ENCODE peak calls at places on chromosomes 2 and 18, in eight cellular contexts. One of them, this sample, is unnamed.

GRCh38 chr2:54310314-54310713 is 54.3 kb upstream of the TSPYL6 start:
- DNase-seq in SJSA1: no peak
- DNase-seq in keratinocyte: no peak
- DNase-seq in CD8-positive, alpha-beta T cell: no peak
- DNase-seq in GM23338: no peak
- DNase-seq in GM06990: no peak
- DNase-seq in lung: no peak
- DNase-seq in A549: no peak
- DNase-seq in this sample: no peak

GRCh38 chr2:219441451-219442205 is 7.0 kb downstream of the SPEG start:
- DNase-seq in lung: no peak
- DNase-seq in SJSA1: no peak
- DNase-seq in GM06990: no peak
- DNase-seq in keratinocyte: no peak
- DNase-seq in GM23338: peak
- DNase-seq in A549: peak
- DNase-seq in CD8-positive, alpha-beta T cell: peak
- DNase-seq in this sample: peak

GRCh38 chr2:216572582-216573578 is 60.3 kb upstream of the IGFBP2 start:
- DNase-seq in lung: peak
- DNase-seq in GM23338: no peak
- DNase-seq in SJSA1: peak
- DNase-seq in CD8-positive, alpha-beta T cell: no peak
- DNase-seq in keratinocyte: no peak
- DNase-seq in A549: no peak
- DNase-seq in GM06990: no peak
- DNase-seq in this sample: no peak

GRCh38 chr2:136057023-136057801 is 60.7 kb downstream of the CXCR4 start:
- DNase-seq in keratinocyte: no peak
- DNase-seq in CD8-positive, alpha-beta T cell: no peak
- DNase-seq in GM23338: no peak
- DNase-seq in GM06990: peak
- DNase-seq in lung: no peak
- DNase-seq in SJSA1: no peak
- DNase-seq in A549: no peak
- DNase-seq in this sample: no peak

GRCh38 chr2:31302940-31303563 is 69.1 kb downstream of the EHD3 start:
- DNase-seq in GM06990: no peak
- DNase-seq in CD8-positive, alpha-beta T cell: no peak
- DNase-seq in SJSA1: no peak
- DNase-seq in GM23338: no peak
- DNase-seq in keratinocyte: no peak
- DNase-seq in A549: no peak
- DNase-seq in lung: no peak
- DNase-seq in this sample: no peak

GRCh38 chr2:113910110-113910717 is 20.3 kb downstream of the ACTR3 start:
- DNase-seq in SJSA1: no peak
- DNase-seq in keratinocyte: no peak
- DNase-seq in GM23338: no peak
- DNase-seq in GM06990: no peak
- DNase-seq in lung: no peak
- DNase-seq in CD8-positive, alpha-beta T cell: no peak
- DNase-seq in A549: no peak
- DNase-seq in this sample: no peak

GRCh38 chr2:188159484-188159883 is 132.2 kb upstream of the GULP1 start:
- DNase-seq in lung: no peak
- DNase-seq in A549: no peak
- DNase-seq in keratinocyte: no peak
- DNase-seq in SJSA1: no peak
- DNase-seq in CD8-positive, alpha-beta T cell: no peak
- DNase-seq in GM23338: no peak
- DNase-seq in GM06990: no peak
- DNase-seq in this sample: no peak

GRCh38 chr18:24982831-24983230 is 369.1 kb downstream of the ZNF521 start:
- DNase-seq in SJSA1: no peak
- DNase-seq in keratinocyte: no peak
- DNase-seq in GM23338: no peak
- DNase-seq in lung: no peak
- DNase-seq in GM06990: no peak
- DNase-seq in CD8-positive, alpha-beta T cell: no peak
- DNase-seq in A549: no peak
- DNase-seq in this sample: no peak

GRCh38 chr2:120957905-120958304 is 222.2 kb downstream of the GLI2 start:
- DNase-seq in GM06990: no peak
- DNase-seq in keratinocyte: no peak
- DNase-seq in GM23338: no peak
- DNase-seq in SJSA1: no peak
- DNase-seq in A549: no peak
- DNase-seq in lung: no peak
- DNase-seq in CD8-positive, alpha-beta T cell: no peak
- DNase-seq in this sample: no peak

GRCh38 chr2:148906136-148906535 is 31.1 kb downstream of the KIF5C start:
- DNase-seq in GM06990: no peak
- DNase-seq in keratinocyte: no peak
- DNase-seq in lung: no peak
- DNase-seq in GM23338: no peak
- DNase-seq in SJSA1: no peak
- DNase-seq in A549: no peak
- DNase-seq in CD8-positive, alpha-beta T cell: no peak
- DNase-seq in this sample: no peak

GRCh38 chr2:166117491-166117890 is 10.3 kb downstream of the SCN1A start:
- DNase-seq in GM06990: no peak
- DNase-seq in CD8-positive, alpha-beta T cell: no peak
- DNase-seq in keratinocyte: no peak
- DNase-seq in A549: no peak
- DNase-seq in SJSA1: no peak
- DNase-seq in GM23338: no peak
- DNase-seq in lung: no peak
- DNase-seq in this sample: no peak

GRCh38 chr2:3317871-3318270 is 59.7 kb downstream of the EIPR1 start:
- DNase-seq in SJSA1: no peak
- DNase-seq in lung: no peak
- DNase-seq in keratinocyte: no peak
- DNase-seq in GM06990: no peak
- DNase-seq in GM23338: no peak
- DNase-seq in A549: no peak
- DNase-seq in CD8-positive, alpha-beta T cell: no peak
- DNase-seq in this sample: no peak

GRCh38 chr18:25047421-25047820 is 304.5 kb downstream of the ZNF521 start:
- DNase-seq in GM06990: no peak
- DNase-seq in GM23338: no peak
- DNase-seq in SJSA1: no peak
- DNase-seq in A549: no peak
- DNase-seq in keratinocyte: no peak
- DNase-seq in lung: no peak
- DNase-seq in CD8-positive, alpha-beta T cell: no peak
- DNase-seq in this sample: no peak

GRCh38 chr2:224036731-224037376 is 2.2 kb downstream of the SERPINE2 start:
- DNase-seq in SJSA1: no peak
- DNase-seq in A549: no peak
- DNase-seq in lung: no peak
- DNase-seq in GM23338: no peak
- DNase-seq in GM06990: no peak
- DNase-seq in keratinocyte: no peak
- DNase-seq in CD8-positive, alpha-beta T cell: no peak
- DNase-seq in this sample: no peak
- H3K4me3 ChIP-seq in SJSA1: no peak
- H3K4me3 ChIP-seq in A549: peak
- H3K4me3 ChIP-seq in lung: no peak
- H3K4me3 ChIP-seq in GM23338: no peak
- H3K4me3 ChIP-seq in GM06990: no peak
- H3K4me3 ChIP-seq in keratinocyte: peak
- H3K4me3 ChIP-seq in CD8-positive, alpha-beta T cell: no peak
- H3K4me3 ChIP-seq in this sample: peak

GRCh38 chr2:240234503-240234951 is 94.1 kb upstream of the OTOS start:
- DNase-seq in CD8-positive, alpha-beta T cell: peak
- DNase-seq in lung: no peak
- DNase-seq in GM06990: no peak
- DNase-seq in A549: no peak
- DNase-seq in SJSA1: peak
- DNase-seq in GM23338: no peak
- DNase-seq in keratinocyte: no peak
- DNase-seq in this sample: no peak

GRCh38 chr2:240233891-240234502 is 93.5 kb upstream of the OTOS start:
- DNase-seq in keratinocyte: no peak
- DNase-seq in GM06990: no peak
- DNase-seq in CD8-positive, alpha-beta T cell: peak
- DNase-seq in SJSA1: no peak
- DNase-seq in A549: no peak
- DNase-seq in GM23338: no peak
- DNase-seq in lung: no peak
- DNase-seq in this sample: no peak

GRCh38 chr2:240231838-240232244 is 91.4 kb upstream of the OTOS start:
- DNase-seq in SJSA1: peak
- DNase-seq in GM06990: no peak
- DNase-seq in lung: no peak
- DNase-seq in CD8-positive, alpha-beta T cell: peak
- DNase-seq in keratinocyte: no peak
- DNase-seq in GM23338: no peak
- DNase-seq in A549: no peak
- DNase-seq in this sample: no peak

GRCh38 chr2:240232264-240232915 is 91.9 kb upstream of the OTOS start:
- DNase-seq in SJSA1: peak
- DNase-seq in GM06990: no peak
- DNase-seq in CD8-positive, alpha-beta T cell: no peak
- DNase-seq in A549: no peak
- DNase-seq in keratinocyte: no peak
- DNase-seq in lung: no peak
- DNase-seq in GM23338: no peak
- DNase-seq in this sample: no peak

DNA sequence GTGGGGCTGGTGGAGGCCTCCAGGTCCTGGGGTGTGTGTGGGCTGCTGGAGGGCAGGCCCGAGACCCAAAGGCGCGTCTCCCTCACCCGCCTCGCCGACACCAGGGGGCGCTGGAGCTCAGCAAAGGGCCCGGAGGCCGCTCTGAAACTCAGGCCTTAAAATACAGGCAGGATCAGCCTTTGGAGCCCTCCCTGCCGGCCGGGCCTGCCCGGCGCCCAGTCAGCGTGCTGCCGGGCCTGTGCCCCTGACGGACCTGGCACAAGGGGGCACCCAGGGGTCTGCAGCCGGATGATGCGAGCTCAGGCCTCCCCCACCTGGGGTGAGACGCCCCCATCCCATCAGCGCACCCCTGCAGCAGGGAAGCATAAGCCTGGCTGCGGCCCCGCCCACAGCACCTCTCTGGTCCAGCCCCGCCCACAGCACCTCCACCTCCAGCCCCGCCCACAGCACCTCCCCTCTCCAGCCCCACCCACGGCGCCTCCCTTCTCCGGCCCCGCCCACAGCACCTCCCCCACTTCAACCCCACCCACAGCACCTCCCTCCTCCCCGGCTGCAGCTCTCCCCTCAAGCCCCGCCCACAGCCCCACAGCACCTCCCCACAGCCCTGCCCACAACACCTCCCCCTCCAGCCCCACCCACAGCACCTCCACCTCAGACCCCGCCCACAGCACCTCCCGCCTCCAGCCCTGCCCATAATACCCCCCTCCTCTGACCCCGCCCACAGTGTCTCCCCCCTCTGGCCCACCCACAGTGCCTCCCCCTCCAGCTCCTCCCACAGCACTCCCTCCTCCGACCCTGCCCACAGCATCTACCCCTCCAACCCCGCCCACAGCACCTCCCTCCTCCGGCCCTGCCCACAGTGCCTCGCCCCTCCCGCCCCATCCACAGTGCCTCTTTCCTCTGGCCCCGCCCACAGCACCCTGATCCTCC is 92.8 kb upstream of the OTOS start:
- DNase-seq in GM06990: peak
- DNase-seq in CD8-positive, alpha-beta T cell: peak
- DNase-seq in lung: peak
- DNase-seq in keratinocyte: peak
- DNase-seq in SJSA1: peak
- DNase-seq in A549: peak
- DNase-seq in GM23338: peak
- DNase-seq in this sample: peak
- H3K4me3 ChIP-seq in GM06990: no peak
- H3K4me3 ChIP-seq in CD8-positive, alpha-beta T cell: peak
- H3K4me3 ChIP-seq in lung: peak
- H3K4me3 ChIP-seq in keratinocyte: peak
- H3K4me3 ChIP-seq in SJSA1: peak
- H3K4me3 ChIP-seq in A549: peak
- H3K4me3 ChIP-seq in GM23338: peak
- H3K4me3 ChIP-seq in this sample: peak

DNA sequence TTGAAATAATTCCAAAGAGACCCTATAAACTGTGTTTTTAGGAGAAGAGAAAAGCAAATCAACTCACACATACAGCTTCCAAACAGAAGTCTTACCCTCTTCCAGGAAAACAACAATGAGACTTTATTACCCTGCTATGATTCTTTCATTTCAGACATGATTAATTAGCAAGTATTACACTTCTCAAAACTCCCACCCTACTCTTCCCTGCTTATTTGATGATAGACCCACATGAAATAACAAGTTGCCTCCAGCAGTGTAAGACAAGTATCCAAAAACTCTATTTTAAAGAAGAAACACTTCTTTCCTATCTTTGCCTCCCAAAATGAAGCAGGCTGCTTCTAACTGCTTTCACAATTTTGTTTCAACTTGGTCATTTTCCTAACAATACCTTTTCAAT is 4.1 kb downstream of the FIGN start:
- DNase-seq in A549: no peak
- DNase-seq in GM23338: no peak
- DNase-seq in lung: no peak
- DNase-seq in SJSA1: no peak
- DNase-seq in GM06990: no peak
- DNase-seq in CD8-positive, alpha-beta T cell: no peak
- DNase-seq in keratinocyte: no peak
- DNase-seq in this sample: no peak
- H3K4me3 ChIP-seq in A549: no peak
- H3K4me3 ChIP-seq in GM23338: no peak
- H3K4me3 ChIP-seq in lung: no peak
- H3K4me3 ChIP-seq in SJSA1: no peak
- H3K4me3 ChIP-seq in GM06990: no peak
- H3K4me3 ChIP-seq in CD8-positive, alpha-beta T cell: no peak
- H3K4me3 ChIP-seq in keratinocyte: no peak
- H3K4me3 ChIP-seq in this sample: no peak

DNA sequence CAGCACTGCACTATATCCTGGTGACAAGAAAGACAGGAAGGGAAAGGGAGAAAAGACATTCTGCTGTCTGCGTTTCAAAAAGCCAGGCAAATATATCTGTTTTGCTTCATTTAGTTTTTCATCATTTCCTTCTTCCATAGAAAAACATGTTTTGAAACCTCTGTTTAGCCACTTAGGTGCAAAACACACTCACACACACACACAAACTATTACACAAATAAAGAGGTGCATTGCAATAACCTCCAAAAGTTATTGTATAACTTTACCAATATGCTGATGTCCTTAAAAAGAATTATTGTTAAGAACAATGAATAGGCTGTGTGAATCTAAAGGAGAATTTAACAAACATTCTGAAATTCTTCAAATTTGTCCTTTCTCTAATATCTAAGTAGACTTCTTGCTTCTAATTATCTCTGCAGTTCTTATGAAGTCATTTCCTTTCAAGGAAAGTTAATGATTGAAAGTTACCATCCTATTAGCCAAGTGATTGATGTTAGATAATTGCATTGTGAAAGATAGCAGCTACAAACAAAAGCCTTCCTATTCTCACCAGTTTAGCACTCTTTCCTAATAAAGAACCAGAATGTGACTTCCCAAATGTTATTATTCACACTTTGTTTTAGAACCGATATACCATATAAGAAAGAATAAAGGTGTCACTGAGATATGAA is 516.7 kb downstream of the KCNJ3 start:
- DNase-seq in SJSA1: no peak
- DNase-seq in GM06990: no peak
- DNase-seq in keratinocyte: no peak
- DNase-seq in GM23338: no peak
- DNase-seq in A549: no peak
- DNase-seq in lung: no peak
- DNase-seq in CD8-positive, alpha-beta T cell: no peak
- DNase-seq in this sample: no peak
- H3K4me3 ChIP-seq in SJSA1: no peak
- H3K4me3 ChIP-seq in GM06990: no peak
- H3K4me3 ChIP-seq in keratinocyte: no peak
- H3K4me3 ChIP-seq in GM23338: no peak
- H3K4me3 ChIP-seq in A549: no peak
- H3K4me3 ChIP-seq in lung: no peak
- H3K4me3 ChIP-seq in CD8-positive, alpha-beta T cell: no peak
- H3K4me3 ChIP-seq in this sample: no peak